ENCODE peak calls at places on chromosomes 11 and 22, in four cellular contexts. One of them, this sample, is unnamed.

GRCh38 chr11:7638710-7639642 is 34.3 kb downstream of the CYB5R2 start:
- DNase-seq in HCT116: no peak
- DNase-seq in spleen: no peak
- DNase-seq in fibroblast of mammary gland: no peak
- DNase-seq in this sample: peak

GRCh38 chr11:118126082-118126838 is 26.4 kb downstream of the SCN4B start:
- DNase-seq in fibroblast of mammary gland: no peak
- DNase-seq in HCT116: peak
- DNase-seq in spleen: no peak
- DNase-seq in this sample: no peak

GRCh38 chr11:122756417-122756816 is 81.9 kb upstream of the CRTAM start:
- DNase-seq in fibroblast of mammary gland: no peak
- DNase-seq in HCT116: no peak
- DNase-seq in spleen: peak
- DNase-seq in this sample: no peak

GRCh38 chr11:130782361-130783221 is 133.7 kb downstream of the SNX19 start:
- DNase-seq in HCT116: no peak
- DNase-seq in fibroblast of mammary gland: peak
- DNase-seq in spleen: no peak
- DNase-seq in this sample: peak

GRCh38 chr11:131867457-131868257 is 497.2 kb downstream of the NTM start:
- DNase-seq in HCT116: no peak
- DNase-seq in fibroblast of mammary gland: peak
- DNase-seq in spleen: no peak
- DNase-seq in this sample: peak

GRCh38 chr11:117318738-117319137 is 2.7 kb upstream of the BACE1 start:
- DNase-seq in spleen: no peak
- DNase-seq in fibroblast of mammary gland: no peak
- DNase-seq in HCT116: no peak
- DNase-seq in this sample: no peak

GRCh38 chr22:19351604-19352003 is 60.1 kb upstream of the CLTCL1 start:
- DNase-seq in spleen: no peak
- DNase-seq in fibroblast of mammary gland: no peak
- DNase-seq in HCT116: no peak
- DNase-seq in this sample: no peak

GRCh38 chr11:103281301-103281700 is 172.1 kb downstream of the DYNC2H1 start:
- DNase-seq in HCT116: no peak
- DNase-seq in spleen: no peak
- DNase-seq in fibroblast of mammary gland: peak
- DNase-seq in this sample: no peak

GRCh38 chr11:124535552-124536232 is 7.8 kb downstream of the OR8B12 start:
- DNase-seq in spleen: no peak
- DNase-seq in fibroblast of mammary gland: peak
- DNase-seq in HCT116: no peak
- DNase-seq in this sample: peak

GRCh38 chr11:78277314-78277994 is 88.7 kb downstream of the USP35 start:
- DNase-seq in HCT116: no peak
- DNase-seq in spleen: no peak
- DNase-seq in fibroblast of mammary gland: no peak
- DNase-seq in this sample: no peak

GRCh38 chr11:128201801-128202200 is 385.6 kb downstream of the ETS1 start:
- DNase-seq in spleen: no peak
- DNase-seq in fibroblast of mammary gland: no peak
- DNase-seq in HCT116: no peak
- DNase-seq in this sample: no peak

GRCh38 chr11:128205796-128206195 is 381.6 kb downstream of the ETS1 start:
- DNase-seq in HCT116: no peak
- DNase-seq in spleen: no peak
- DNase-seq in fibroblast of mammary gland: no peak
- DNase-seq in this sample: no peak

GRCh38 chr11:128207861-128208321 is 379.5 kb downstream of the ETS1 start:
- DNase-seq in HCT116: peak
- DNase-seq in fibroblast of mammary gland: peak
- DNase-seq in spleen: no peak
- DNase-seq in this sample: peak

GRCh38 chr11:128206476-128206875 is 380.9 kb downstream of the ETS1 start:
- DNase-seq in spleen: no peak
- DNase-seq in HCT116: no peak
- DNase-seq in fibroblast of mammary gland: no peak
- DNase-seq in this sample: no peak

DNA sequence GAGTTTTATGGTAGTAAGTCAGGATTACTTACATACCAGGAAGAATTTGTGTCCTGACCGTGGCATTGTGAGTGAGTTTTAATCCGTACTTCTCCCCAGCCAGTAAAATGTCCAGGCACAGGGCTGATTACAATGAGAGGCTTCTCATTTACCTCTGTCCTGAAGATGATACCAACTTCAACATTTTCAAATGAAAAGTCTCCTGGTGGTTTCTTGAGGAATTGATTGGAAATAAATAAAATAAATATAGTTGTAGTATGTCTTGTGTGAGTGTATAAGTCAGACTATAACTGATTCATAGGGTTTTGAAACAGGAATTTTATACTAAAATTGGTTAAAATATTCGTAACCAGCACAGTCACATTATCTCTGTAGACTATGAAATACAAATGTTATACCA is 382.5 kb downstream of the ETS1 start:
- DNase-seq in HCT116: no peak
- DNase-seq in fibroblast of mammary gland: no peak
- DNase-seq in spleen: no peak
- DNase-seq in this sample: no peak
- TF ChIP-seq CTCF in HCT116: no peak
- TF ChIP-seq CTCF in fibroblast of mammary gland: no peak
- TF ChIP-seq CTCF in spleen: no peak
- TF ChIP-seq CTCF in this sample: no peak

GRCh38 chr11:13772223-13773046 is 104.0 kb downstream of the FAR1 start:
- DNase-seq in fibroblast of mammary gland: peak
- DNase-seq in HCT116: peak
- DNase-seq in spleen: no peak
- DNase-seq in this sample: peak
- TF ChIP-seq CTCF in fibroblast of mammary gland: peak
- TF ChIP-seq CTCF in HCT116: peak
- TF ChIP-seq CTCF in spleen: no peak
- TF ChIP-seq CTCF in this sample: peak

DNA sequence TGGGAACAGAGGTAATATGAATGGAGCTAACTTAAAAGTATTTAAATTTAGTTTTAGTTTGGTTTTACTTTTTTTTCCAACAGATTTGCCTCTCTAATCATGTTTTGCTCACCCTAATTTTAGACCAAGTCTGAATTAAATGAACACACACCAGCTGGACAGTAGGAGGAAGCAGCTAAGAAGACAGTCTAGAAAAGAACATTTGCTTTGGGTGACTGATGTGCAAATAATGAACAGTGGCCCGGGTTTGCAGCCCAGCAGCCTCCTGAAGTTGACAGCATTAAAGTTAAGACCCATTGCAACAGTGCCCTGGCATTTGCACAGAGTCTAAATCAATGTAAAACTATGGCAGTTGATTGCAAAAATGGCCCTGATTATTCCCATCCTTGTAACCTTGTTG is 66.4 kb upstream of the SORL1 start:
- DNase-seq in HCT116: no peak
- DNase-seq in spleen: no peak
- DNase-seq in fibroblast of mammary gland: no peak
- DNase-seq in this sample: no peak
- TF ChIP-seq CTCF in HCT116: no peak
- TF ChIP-seq CTCF in spleen: no peak
- TF ChIP-seq CTCF in fibroblast of mammary gland: no peak
- TF ChIP-seq CTCF in this sample: no peak

GRCh38 chr22:31139866-31140716 is at the start of gene PLA2G3:
- DNase-seq in fibroblast of mammary gland: peak
- DNase-seq in spleen: no peak
- DNase-seq in HCT116: no peak
- DNase-seq in this sample: peak
- TF ChIP-seq CTCF in fibroblast of mammary gland: no peak
- TF ChIP-seq CTCF in spleen: no peak
- TF ChIP-seq CTCF in HCT116: no peak
- TF ChIP-seq CTCF in this sample: peak

GRCh38 chr22:48968201-48968959 is 859.3 kb downstream of the BRD1 start:
- DNase-seq in spleen: peak
- DNase-seq in HCT116: peak
- DNase-seq in fibroblast of mammary gland: no peak
- DNase-seq in this sample: no peak
- TF ChIP-seq CTCF in spleen: no peak
- TF ChIP-seq CTCF in HCT116: no peak
- TF ChIP-seq CTCF in fibroblast of mammary gland: no peak
- TF ChIP-seq CTCF in this sample: no peak

GRCh38 chr11:11789735-11790369 is 51.9 kb upstream of the USP47 start:
- DNase-seq in fibroblast of mammary gland: peak
- DNase-seq in spleen: no peak
- DNase-seq in HCT116: no peak
- DNase-seq in this sample: peak

GRCh38 chr11:11786771-11787170 is 55.0 kb upstream of the USP47 start:
- DNase-seq in HCT116: no peak
- DNase-seq in fibroblast of mammary gland: peak
- DNase-seq in spleen: no peak
- DNase-seq in this sample: peak

GRCh38 chr11:11787305-11788066 is 54.3 kb upstream of the USP47 start:
- DNase-seq in fibroblast of mammary gland: peak
- DNase-seq in spleen: peak
- DNase-seq in HCT116: peak
- DNase-seq in this sample: peak

GRCh38 chr11:11786234-11786633 is 55.5 kb upstream of the USP47 start:
- DNase-seq in fibroblast of mammary gland: no peak
- DNase-seq in HCT116: no peak
- DNase-seq in spleen: no peak
- DNase-seq in this sample: no peak

GRCh38 chr11:11788067-11788710 is 53.6 kb upstream of the USP47 start:
- DNase-seq in HCT116: no peak
- DNase-seq in fibroblast of mammary gland: no peak
- DNase-seq in spleen: no peak
- DNase-seq in this sample: no peak
- TF ChIP-seq CTCF in HCT116: no peak
- TF ChIP-seq CTCF in fibroblast of mammary gland: no peak
- TF ChIP-seq CTCF in spleen: no peak
- TF ChIP-seq CTCF in this sample: no peak

GRCh38 chr22:46835693-46836092 is 73.2 kb downstream of the TBC1D22A start:
- DNase-seq in fibroblast of mammary gland: no peak
- DNase-seq in HCT116: no peak
- DNase-seq in spleen: no peak
- DNase-seq in this sample: no peak

GRCh38 chr22:46830001-46830715 is 67.7 kb downstream of the TBC1D22A start:
- DNase-seq in HCT116: no peak
- DNase-seq in fibroblast of mammary gland: peak
- DNase-seq in spleen: peak
- DNase-seq in this sample: peak

GRCh38 chr22:46835288-46835687 is 72.8 kb downstream of the TBC1D22A start:
- DNase-seq in spleen: no peak
- DNase-seq in fibroblast of mammary gland: no peak
- DNase-seq in HCT116: no peak
- DNase-seq in this sample: no peak

GRCh38 chr22:46830841-46831240 is 68.4 kb downstream of the TBC1D22A start:
- DNase-seq in spleen: no peak
- DNase-seq in fibroblast of mammary gland: no peak
- DNase-seq in HCT116: no peak
- DNase-seq in this sample: no peak

DNA sequence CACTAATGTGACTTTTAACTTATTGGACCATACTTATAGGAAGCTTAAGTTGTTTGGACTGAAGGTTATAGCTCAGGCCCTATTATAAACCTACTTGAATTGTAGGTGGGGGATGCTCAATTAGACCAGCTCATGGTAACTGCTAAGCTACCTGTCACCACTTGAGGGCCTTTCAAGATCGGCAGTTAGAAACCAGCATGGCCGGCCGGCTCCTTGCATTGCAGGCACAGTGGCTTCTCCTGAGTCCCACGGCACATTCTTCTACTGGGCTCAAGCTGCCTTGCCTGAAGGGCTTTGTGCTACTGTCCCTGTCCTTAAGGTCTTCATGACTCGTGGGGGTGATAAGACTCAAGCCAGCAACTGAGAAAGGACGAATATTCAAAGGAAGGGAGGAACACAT is 70.8 kb downstream of the TBC1D22A start:
- DNase-seq in fibroblast of mammary gland: no peak
- DNase-seq in spleen: no peak
- DNase-seq in HCT116: peak
- DNase-seq in this sample: no peak
- TF ChIP-seq CTCF in fibroblast of mammary gland: no peak
- TF ChIP-seq CTCF in spleen: no peak
- TF ChIP-seq CTCF in HCT116: no peak
- TF ChIP-seq CTCF in this sample: peak

GRCh38 chr11:96158126-96158525 is 184.9 kb downstream of the MAML2 start:
- DNase-seq in spleen: no peak
- DNase-seq in fibroblast of mammary gland: no peak
- DNase-seq in HCT116: no peak
- DNase-seq in this sample: no peak

GRCh38 chr11:96154802-96155520 is 188.0 kb downstream of the MAML2 start:
- DNase-seq in fibroblast of mammary gland: peak
- DNase-seq in spleen: no peak
- DNase-seq in HCT116: no peak
- DNase-seq in this sample: peak

GRCh38 chr11:96157517-96157873 is 185.5 kb downstream of the MAML2 start:
- DNase-seq in HCT116: no peak
- DNase-seq in spleen: no peak
- DNase-seq in fibroblast of mammary gland: no peak
- DNase-seq in this sample: no peak

GRCh38 chr11:96156379-96156722 is 186.6 kb downstream of the MAML2 start:
- DNase-seq in spleen: no peak
- DNase-seq in HCT116: no peak
- DNase-seq in fibroblast of mammary gland: no peak
- DNase-seq in this sample: peak

GRCh38 chr11:96155627-96156378 is 187.2 kb downstream of the MAML2 start:
- DNase-seq in fibroblast of mammary gland: peak
- DNase-seq in HCT116: peak
- DNase-seq in spleen: peak
- DNase-seq in this sample: peak
- TF ChIP-seq CTCF in fibroblast of mammary gland: peak
- TF ChIP-seq CTCF in HCT116: no peak
- TF ChIP-seq CTCF in spleen: no peak
- TF ChIP-seq CTCF in this sample: peak

This sample was measured in fibroblast of the aortic adventitia.